ENCODE peak calls at places on chromosomes 11 and 22, in four cellular contexts. E is SK-N-SH, F is H1, R is K562. A is an unnamed sample.

GRCh38 chr11:99739464-99740089 is 718.8 kb downstream of the CNTN5 start:
- DNase-seq in F (no peak), E (peak; percentile 51), R (peak; percentile 13), A (no peak)

GRCh38 chr22:50032109-50032871 is 19.7 kb upstream of the IL17REL start:
- DNase-seq in R (no peak), E (peak; percentile 22), F (no peak), A (no peak)

GRCh38 chr11:65872555-65873279 is at the start of gene EFEMP2:
- DNase-seq in E (peak; percentile 79), R (no peak), F (peak; percentile 61), A (no peak)

GRCh38 chr11:62005231-62005661 is 37.8 kb upstream of the FTH1 start:
- DNase-seq in E (no peak), F (no peak), R (no peak), A (no peak)

GRCh38 chr22:49243965-49244364 is 583.7 kb downstream of the BRD1 start:
- DNase-seq in F (peak; percentile 10), R (no peak), E (no peak), A (no peak)

GRCh38 chr11:73322111-73322985 is 14.3 kb downstream of the ARHGEF17 start:
- DNase-seq in F (no peak), R (no peak), E (no peak), A (no peak)

GRCh38 chr11:121780971-121781370 is 328.2 kb upstream of the SORL1-AS1 start:
- DNase-seq in E (no peak), R (no peak), F (no peak), A (no peak)

GRCh38 chr22:38282397-38282796 is 9.6 kb upstream of the TMEM184B start:
- DNase-seq in R (no peak), E (no peak), F (no peak), A (no peak)

GRCh38 chr11:79697905-79698304 is 257.1 kb upstream of the TENM4 start:
- DNase-seq in E (no peak), F (no peak), R (no peak), A (peak; percentile 2)

GRCh38 chr11:44955019-44955738 is 4.5 kb upstream of the TP53I11 start:
- DNase-seq in E (no peak), F (no peak), R (peak; percentile 61), A (no peak)

GRCh38 chr11:102306817-102307814 is 10.2 kb upstream of the BIRC3 start:
- DNase-seq in E (no peak), F (no peak), R (no peak), A (no peak)

GRCh38 chr11:111676878-111677585 is 74.8 kb downstream of the SIK2 start:
- DNase-seq in F (no peak), E (no peak), R (no peak), A (no peak)

GRCh38 chr22:40031766-40032470 is 37.2 kb downstream of the FAM83F start:
- DNase-seq in R (no peak), F (no peak), E (no peak), A (no peak)

GRCh38 chr11:103637250-103637649 is 399.2 kb upstream of the DDI1 start:
- DNase-seq in E (no peak), R (no peak), F (no peak), A (no peak)

GRCh38 chr11:28838741-28839140 is 730.6 kb downstream of the METTL15 start:
- DNase-seq in R (no peak), E (no peak), F (no peak), A (no peak)

GRCh38 chr22:43731986-43732385 is 80.1 kb downstream of the EFCAB6 start:
- DNase-seq in F (no peak), E (no peak), R (no peak), A (no peak)

GRCh38 chr11:44356351-44356750 is 46.4 kb upstream of the ALX4 start:
- DNase-seq in R (no peak), F (no peak), E (peak; percentile 54), A (no peak)

GRCh38 chr11:100576044-100577021 is 110.8 kb upstream of the ARHGAP42 start:
- DNase-seq in R (peak; percentile 53), F (no peak), E (peak; percentile 16), A (peak; percentile 9)

GRCh38 chr11:119622454-119623143 is 106.4 kb downstream of the NECTIN1 start:
- DNase-seq in R (no peak), F (no peak), E (no peak), A (no peak)

GRCh38 chr22:49322861-49323622 is 504.6 kb downstream of the BRD1 start:
- DNase-seq in F (peak; percentile 23), R (no peak), E (peak; percentile 8), A (no peak)

DNA sequence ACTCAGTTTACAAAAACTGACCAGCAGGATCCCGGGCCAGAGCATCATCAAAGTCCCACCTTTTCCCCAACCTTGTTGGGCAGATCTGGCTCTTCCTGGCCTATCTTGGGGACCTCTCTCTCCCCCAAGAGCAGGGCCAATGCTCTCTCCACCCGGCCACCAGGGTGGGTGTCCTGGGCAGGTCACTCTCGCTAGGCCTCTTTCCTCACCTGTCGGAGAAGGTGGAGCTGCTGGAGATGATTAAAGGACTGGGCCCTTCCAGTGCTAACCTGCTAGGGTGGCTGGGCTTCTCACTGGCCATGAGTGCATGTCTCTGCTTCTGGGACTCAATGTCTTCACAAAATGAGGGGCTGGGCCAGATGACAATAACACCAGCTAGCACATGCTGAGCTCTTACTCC is 2.9 kb upstream of the CAPN5 start:
- DNase-seq in R (no peak), E (no peak), F (no peak), A (no peak)
- TF ChIP-seq NRF1 in R (no peak), E (no peak), F (no peak), A (no peak)

DNA sequence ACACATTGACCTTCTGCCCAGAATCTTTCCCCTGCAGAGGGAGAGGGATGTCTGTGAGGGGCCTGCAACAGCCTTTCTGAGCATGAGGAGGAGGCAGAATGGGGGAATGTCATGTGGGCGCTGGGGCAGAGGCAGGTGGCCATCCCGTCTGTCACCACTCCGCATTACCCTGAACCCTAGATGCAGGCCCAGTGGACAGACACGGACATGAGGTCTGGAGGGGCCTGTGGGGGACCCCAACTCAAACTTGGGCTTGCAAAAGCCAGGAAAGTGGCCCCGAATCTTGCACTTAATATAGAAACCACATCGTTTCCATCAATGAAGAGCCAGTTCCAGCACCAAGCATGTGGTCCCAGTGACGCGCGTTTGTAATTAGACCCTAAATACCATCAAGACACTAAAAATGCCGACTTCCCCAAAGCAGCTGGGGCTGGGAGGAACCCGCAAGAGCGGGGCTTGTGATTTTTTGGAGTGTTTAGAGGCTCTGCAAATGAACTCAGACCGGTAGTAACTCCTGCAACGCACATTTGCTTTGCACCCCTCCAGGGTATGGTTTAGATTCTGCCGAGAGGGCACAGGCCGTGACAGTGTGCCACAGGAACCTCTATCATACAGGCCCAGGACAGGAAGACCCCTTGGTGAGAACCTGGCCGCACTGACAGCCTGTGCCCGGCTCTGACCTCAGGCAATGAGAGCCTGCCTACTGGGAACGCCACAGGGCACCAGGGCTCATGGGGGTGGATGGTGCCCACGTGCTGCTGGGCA is 109.3 kb downstream of the CTTN start:
- DNase-seq in F (no peak), R (no peak), E (peak; percentile 7), A (no peak)
- TF ChIP-seq NRF1 in F (no peak), R (no peak), E (no peak), A (no peak)

DNA sequence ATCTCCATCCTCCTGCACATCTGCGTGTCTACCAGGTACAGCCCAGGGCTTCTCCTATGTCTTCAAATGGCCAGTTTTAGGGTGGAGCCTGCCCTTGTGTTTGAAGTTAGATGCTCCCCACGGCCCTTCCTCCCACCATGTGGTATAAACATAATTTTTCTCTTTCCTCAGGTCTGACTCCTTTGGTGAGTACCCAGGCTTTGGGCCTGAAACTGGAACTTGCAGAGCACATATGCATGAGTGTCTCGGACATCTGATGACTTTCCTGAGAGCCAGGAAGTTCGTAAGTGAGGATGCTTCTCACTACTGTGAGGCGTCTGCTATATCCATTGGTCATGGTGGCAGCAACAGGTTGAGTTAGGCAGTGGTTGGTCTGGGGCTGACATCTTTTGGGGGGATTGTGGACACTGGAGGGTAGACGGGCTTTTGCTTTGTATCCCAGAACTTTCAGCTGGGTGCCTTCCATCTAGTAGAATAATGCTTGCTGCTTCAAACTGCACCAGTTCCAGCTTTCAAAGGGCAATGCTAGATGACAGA is 16.2 kb downstream of the CSRP3 start:
- DNase-seq in R (no peak), F (no peak), E (no peak), A (no peak)
- TF ChIP-seq NRF1 in R (no peak), F (no peak), E (no peak), A (no peak)

GRCh38 chr22:23365961-23366360 is 185.7 kb downstream of the BCR start:
- DNase-seq in F (no peak), E (no peak), R (no peak), A (no peak)

GRCh38 chr22:23373601-23374000 is 193.3 kb downstream of the BCR start:
- DNase-seq in E (no peak), F (no peak), R (no peak), A (no peak)

GRCh38 chr22:23369054-23369685 is 188.9 kb downstream of the BCR start:
- DNase-seq in E (no peak), R (no peak), F (peak; percentile 22), A (no peak)

GRCh38 chr22:23365524-23365923 is 185.2 kb downstream of the BCR start:
- DNase-seq in E (no peak), F (no peak), R (no peak), A (no peak)

GRCh38 chr22:23370251-23370650 is 189.9 kb downstream of the BCR start:
- DNase-seq in F (peak; percentile 11), E (no peak), R (no peak), A (no peak)
- TF ChIP-seq NRF1 in F (no peak), E (no peak), R (no peak), A (no peak)

GRCh38 chr11:124481365-124482323 is 36.1 kb upstream of the OR8B8 start:
- DNase-seq in R (peak; percentile 81), E (peak; percentile 4), F (peak; percentile 55), A (no peak)
- TF ChIP-seq NRF1 in R (peak; percentile 16), E (no peak), F (no peak), A (no peak)